ENCODE peak calls at places on chromosomes 3 and 15, in six cellular contexts. One of them, this sample, is unnamed.

GRCh38 chr3:42819351-42819965 is 10.2 kb downstream of the ACKR2 start:
- DNase-seq in epithelial cell of proximal tubule: no peak
- DNase-seq in colonic mucosa: peak
- DNase-seq in BJ: no peak
- DNase-seq in hepatocyte: peak
- DNase-seq in CD8-positive, alpha-beta T cell: no peak
- DNase-seq in this sample: no peak

GRCh38 chr15:58628206-58629057 is 121.1 kb downstream of the ADAM10 start:
- DNase-seq in epithelial cell of proximal tubule: no peak
- DNase-seq in colonic mucosa: no peak
- DNase-seq in BJ: no peak
- DNase-seq in hepatocyte: no peak
- DNase-seq in CD8-positive, alpha-beta T cell: no peak
- DNase-seq in this sample: no peak

GRCh38 chr15:66474140-66474539 is 23.4 kb downstream of the SNAPC5 start:
- DNase-seq in epithelial cell of proximal tubule: no peak
- DNase-seq in colonic mucosa: no peak
- DNase-seq in BJ: no peak
- DNase-seq in hepatocyte: no peak
- DNase-seq in CD8-positive, alpha-beta T cell: no peak
- DNase-seq in this sample: no peak

GRCh38 chr3:122030381-122031122 is 8.5 kb upstream of the ILDR1 start:
- DNase-seq in epithelial cell of proximal tubule: no peak
- DNase-seq in colonic mucosa: no peak
- DNase-seq in BJ: peak
- DNase-seq in hepatocyte: no peak
- DNase-seq in CD8-positive, alpha-beta T cell: no peak
- DNase-seq in this sample: no peak

GRCh38 chr3:155778441-155778840 is 27.6 kb downstream of the C3orf33 start:
- DNase-seq in epithelial cell of proximal tubule: no peak
- DNase-seq in colonic mucosa: no peak
- DNase-seq in BJ: no peak
- DNase-seq in hepatocyte: no peak
- DNase-seq in CD8-positive, alpha-beta T cell: no peak
- DNase-seq in this sample: no peak

GRCh38 chr15:38672814-38673292 is 108.2 kb upstream of the RASGRP1 start:
- DNase-seq in epithelial cell of proximal tubule: no peak
- DNase-seq in colonic mucosa: no peak
- DNase-seq in BJ: no peak
- DNase-seq in hepatocyte: no peak
- DNase-seq in CD8-positive, alpha-beta T cell: peak
- DNase-seq in this sample: no peak

GRCh38 chr15:41969851-41970431 is 2.4 kb downstream of the EHD4 start:
- DNase-seq in epithelial cell of proximal tubule: no peak
- DNase-seq in colonic mucosa: no peak
- DNase-seq in BJ: no peak
- DNase-seq in hepatocyte: no peak
- DNase-seq in CD8-positive, alpha-beta T cell: peak
- DNase-seq in this sample: no peak

GRCh38 chr3:117483839-117484238 is 774.3 kb downstream of the TUSC7 start:
- DNase-seq in epithelial cell of proximal tubule: no peak
- DNase-seq in colonic mucosa: no peak
- DNase-seq in BJ: no peak
- DNase-seq in hepatocyte: no peak
- DNase-seq in CD8-positive, alpha-beta T cell: no peak
- DNase-seq in this sample: no peak

GRCh38 chr15:55784284-55784683 is 41.3 kb upstream of the PRTG start:
- DNase-seq in epithelial cell of proximal tubule: no peak
- DNase-seq in colonic mucosa: no peak
- DNase-seq in BJ: no peak
- DNase-seq in hepatocyte: no peak
- DNase-seq in CD8-positive, alpha-beta T cell: no peak
- DNase-seq in this sample: no peak

GRCh38 chr3:62677926-62678325 is 197.3 kb downstream of the CADPS start:
- DNase-seq in epithelial cell of proximal tubule: no peak
- DNase-seq in colonic mucosa: no peak
- DNase-seq in BJ: no peak
- DNase-seq in hepatocyte: no peak
- DNase-seq in CD8-positive, alpha-beta T cell: no peak
- DNase-seq in this sample: no peak

GRCh38 chr15:43769584-43770228 is 7.1 kb downstream of the ELL3 start:
- DNase-seq in epithelial cell of proximal tubule: no peak
- DNase-seq in colonic mucosa: peak
- DNase-seq in BJ: peak
- DNase-seq in hepatocyte: peak
- DNase-seq in CD8-positive, alpha-beta T cell: peak
- DNase-seq in this sample: no peak

GRCh38 chr3:8324727-8325126 is 176.9 kb upstream of the LMCD1 start:
- DNase-seq in epithelial cell of proximal tubule: no peak
- DNase-seq in colonic mucosa: no peak
- DNase-seq in BJ: no peak
- DNase-seq in hepatocyte: peak
- DNase-seq in CD8-positive, alpha-beta T cell: peak
- DNase-seq in this sample: no peak

GRCh38 chr15:66884661-66885237 is 180.7 kb upstream of the SMAD3 start:
- DNase-seq in epithelial cell of proximal tubule: no peak
- DNase-seq in colonic mucosa: peak
- DNase-seq in BJ: no peak
- DNase-seq in hepatocyte: no peak
- DNase-seq in CD8-positive, alpha-beta T cell: no peak
- DNase-seq in this sample: no peak

GRCh38 chr15:57675481-57676181 is 30.9 kb upstream of the POLR2M start:
- DNase-seq in epithelial cell of proximal tubule: no peak
- DNase-seq in colonic mucosa: no peak
- DNase-seq in BJ: no peak
- DNase-seq in hepatocyte: peak
- DNase-seq in CD8-positive, alpha-beta T cell: no peak
- DNase-seq in this sample: no peak

GRCh38 chr15:73333001-73333400 is 35.8 kb downstream of the HCN4 start:
- DNase-seq in epithelial cell of proximal tubule: no peak
- DNase-seq in colonic mucosa: no peak
- DNase-seq in BJ: no peak
- DNase-seq in hepatocyte: no peak
- DNase-seq in CD8-positive, alpha-beta T cell: no peak
- DNase-seq in this sample: no peak

GRCh38 chr3:197730200-197730599 is 6.5 kb downstream of the RUBCN start:
- DNase-seq in epithelial cell of proximal tubule: no peak
- DNase-seq in colonic mucosa: no peak
- DNase-seq in BJ: peak
- DNase-seq in hepatocyte: no peak
- DNase-seq in CD8-positive, alpha-beta T cell: no peak
- DNase-seq in this sample: no peak

GRCh38 chr3:45741742-45742141 is 52.5 kb downstream of the SACM1L start:
- DNase-seq in epithelial cell of proximal tubule: no peak
- DNase-seq in colonic mucosa: no peak
- DNase-seq in BJ: no peak
- DNase-seq in hepatocyte: no peak
- DNase-seq in CD8-positive, alpha-beta T cell: no peak
- DNase-seq in this sample: no peak

GRCh38 chr3:88141458-88142083 is 8.2 kb upstream of the C3orf38 start:
- DNase-seq in epithelial cell of proximal tubule: no peak
- DNase-seq in colonic mucosa: no peak
- DNase-seq in BJ: peak
- DNase-seq in hepatocyte: no peak
- DNase-seq in CD8-positive, alpha-beta T cell: no peak
- DNase-seq in this sample: no peak

GRCh38 chr15:95326689-95327525 is 1003.6 kb upstream of the NR2F2 start:
- DNase-seq in epithelial cell of proximal tubule: no peak
- DNase-seq in colonic mucosa: no peak
- DNase-seq in BJ: no peak
- DNase-seq in hepatocyte: peak
- DNase-seq in CD8-positive, alpha-beta T cell: no peak
- DNase-seq in this sample: no peak

GRCh38 chr3:58131101-58131500 is 79.7 kb downstream of the DNASE1L3 start:
- DNase-seq in epithelial cell of proximal tubule: no peak
- DNase-seq in colonic mucosa: no peak
- DNase-seq in BJ: no peak
- DNase-seq in hepatocyte: no peak
- DNase-seq in CD8-positive, alpha-beta T cell: no peak
- DNase-seq in this sample: no peak

GRCh38 chr3:62918752-62919151 is 43.5 kb upstream of the CADPS start:
- DNase-seq in epithelial cell of proximal tubule: no peak
- DNase-seq in colonic mucosa: no peak
- DNase-seq in BJ: no peak
- DNase-seq in hepatocyte: peak
- DNase-seq in CD8-positive, alpha-beta T cell: no peak
- DNase-seq in this sample: no peak

GRCh38 chr3:123202451-123202850 is 708 bp downstream of the SEC22A start:
- DNase-seq in epithelial cell of proximal tubule: no peak
- DNase-seq in colonic mucosa: no peak
- DNase-seq in BJ: no peak
- DNase-seq in hepatocyte: peak
- DNase-seq in CD8-positive, alpha-beta T cell: no peak
- DNase-seq in this sample: no peak

GRCh38 chr3:7779331-7779730 is 722.3 kb upstream of the LMCD1 start:
- DNase-seq in epithelial cell of proximal tubule: no peak
- DNase-seq in colonic mucosa: no peak
- DNase-seq in BJ: no peak
- DNase-seq in hepatocyte: no peak
- DNase-seq in CD8-positive, alpha-beta T cell: no peak
- DNase-seq in this sample: no peak

GRCh38 chr3:194354315-194354714 is 3.2 kb upstream of the CPN2 start:
- DNase-seq in epithelial cell of proximal tubule: no peak
- DNase-seq in colonic mucosa: no peak
- DNase-seq in BJ: no peak
- DNase-seq in hepatocyte: no peak
- DNase-seq in CD8-positive, alpha-beta T cell: no peak
- DNase-seq in this sample: no peak

GRCh38 chr3:197080344-197080743 is 50.7 kb upstream of the MELTF start:
- DNase-seq in epithelial cell of proximal tubule: no peak
- DNase-seq in colonic mucosa: no peak
- DNase-seq in BJ: no peak
- DNase-seq in hepatocyte: no peak
- DNase-seq in CD8-positive, alpha-beta T cell: no peak
- DNase-seq in this sample: no peak

GRCh38 chr3:151960956-151961580 is 87.6 kb downstream of the SUCNR1 start:
- DNase-seq in epithelial cell of proximal tubule: no peak
- DNase-seq in colonic mucosa: no peak
- DNase-seq in BJ: peak
- DNase-seq in hepatocyte: peak
- DNase-seq in CD8-positive, alpha-beta T cell: no peak
- DNase-seq in this sample: no peak

GRCh38 chr3:153162513-153163348 is 705 bp downstream of the RAP2B start:
- DNase-seq in epithelial cell of proximal tubule: no peak
- DNase-seq in colonic mucosa: peak
- DNase-seq in BJ: no peak
- DNase-seq in hepatocyte: peak
- DNase-seq in CD8-positive, alpha-beta T cell: peak
- DNase-seq in this sample: peak

GRCh38 chr15:92610101-92610520 is 45.5 kb downstream of the FAM174B start:
- DNase-seq in epithelial cell of proximal tubule: no peak
- DNase-seq in colonic mucosa: no peak
- DNase-seq in BJ: no peak
- DNase-seq in hepatocyte: no peak
- DNase-seq in CD8-positive, alpha-beta T cell: no peak
- DNase-seq in this sample: no peak

GRCh38 chr15:92611150-92611549 is 44.4 kb downstream of the FAM174B start:
- DNase-seq in epithelial cell of proximal tubule: no peak
- DNase-seq in colonic mucosa: no peak
- DNase-seq in BJ: no peak
- DNase-seq in hepatocyte: no peak
- DNase-seq in CD8-positive, alpha-beta T cell: no peak
- DNase-seq in this sample: no peak

GRCh38 chr15:92613841-92614240 is 41.7 kb downstream of the FAM174B start:
- DNase-seq in epithelial cell of proximal tubule: no peak
- DNase-seq in colonic mucosa: no peak
- DNase-seq in BJ: no peak
- DNase-seq in hepatocyte: no peak
- DNase-seq in CD8-positive, alpha-beta T cell: no peak
- DNase-seq in this sample: no peak

GRCh38 chr15:92612891-92613290 is 42.7 kb downstream of the FAM174B start:
- DNase-seq in epithelial cell of proximal tubule: no peak
- DNase-seq in colonic mucosa: no peak
- DNase-seq in BJ: no peak
- DNase-seq in hepatocyte: no peak
- DNase-seq in CD8-positive, alpha-beta T cell: no peak
- DNase-seq in this sample: no peak

DNA sequence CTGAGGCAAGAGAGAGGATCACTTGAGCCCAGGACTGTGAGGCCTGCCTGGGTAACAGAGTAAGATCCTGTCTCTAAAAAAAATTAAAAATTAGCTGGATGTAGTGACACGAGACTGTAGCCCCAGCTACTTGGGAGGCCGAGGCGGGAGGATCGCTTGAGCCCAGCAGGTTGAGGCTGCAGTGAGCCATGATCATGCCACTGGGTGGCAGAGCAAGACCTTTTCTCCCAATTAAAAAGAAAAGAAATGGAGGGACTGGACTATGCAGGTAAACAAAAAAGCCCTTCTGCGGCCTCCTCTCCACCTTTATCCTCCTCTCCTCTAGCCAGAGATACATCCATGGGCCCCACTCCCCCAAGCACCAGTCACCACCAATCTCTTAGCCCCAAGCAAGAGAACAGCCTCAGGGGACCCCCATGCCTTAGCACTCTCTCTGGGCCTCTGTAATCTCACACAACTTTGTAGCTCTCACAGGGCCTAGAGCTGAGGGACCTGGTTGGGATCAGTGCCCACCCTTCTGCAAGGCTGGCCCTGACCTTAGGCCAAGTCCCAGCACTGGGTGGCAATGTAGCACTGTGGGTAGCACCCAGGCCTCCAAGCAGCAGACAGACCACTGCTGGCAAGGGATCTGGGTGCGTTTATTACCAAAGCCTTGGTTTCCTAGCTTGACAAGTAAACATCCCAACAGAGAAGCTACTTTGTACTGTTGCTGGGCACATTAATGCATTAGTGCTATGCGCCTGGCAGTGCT is 43.4 kb downstream of the FAM174B start:
- DNase-seq in epithelial cell of proximal tubule: no peak
- DNase-seq in colonic mucosa: no peak
- DNase-seq in BJ: no peak
- DNase-seq in hepatocyte: no peak
- DNase-seq in CD8-positive, alpha-beta T cell: no peak
- DNase-seq in this sample: no peak
- TF ChIP-seq CTCF in epithelial cell of proximal tubule: no peak
- TF ChIP-seq CTCF in colonic mucosa: no peak
- TF ChIP-seq CTCF in BJ: no peak
- TF ChIP-seq CTCF in hepatocyte: no peak
- TF ChIP-seq CTCF in CD8-positive, alpha-beta T cell: no peak
- TF ChIP-seq CTCF in this sample: no peak

GRCh38 chr3:63968612-63969350 is 54.5 kb downstream of the PSMD6 start:
- DNase-seq in epithelial cell of proximal tubule: no peak
- DNase-seq in colonic mucosa: no peak
- DNase-seq in BJ: no peak
- DNase-seq in hepatocyte: no peak
- DNase-seq in CD8-positive, alpha-beta T cell: no peak
- DNase-seq in this sample: no peak
- H3K4me3 ChIP-seq in epithelial cell of proximal tubule: peak
- H3K4me3 ChIP-seq in colonic mucosa: peak
- H3K4me3 ChIP-seq in BJ: no peak
- H3K4me3 ChIP-seq in hepatocyte: no peak
- H3K4me3 ChIP-seq in CD8-positive, alpha-beta T cell: peak
- H3K4me3 ChIP-seq in this sample: no peak

GRCh38 chr3:64262574-64263114 is 37.4 kb upstream of the PRICKLE2 start:
- DNase-seq in epithelial cell of proximal tubule: no peak
- DNase-seq in colonic mucosa: no peak
- DNase-seq in BJ: no peak
- DNase-seq in hepatocyte: no peak
- DNase-seq in CD8-positive, alpha-beta T cell: no peak
- DNase-seq in this sample: no peak
- TF ChIP-seq CTCF in epithelial cell of proximal tubule: peak
- TF ChIP-seq CTCF in colonic mucosa: no peak
- TF ChIP-seq CTCF in BJ: no peak
- TF ChIP-seq CTCF in hepatocyte: no peak
- TF ChIP-seq CTCF in CD8-positive, alpha-beta T cell: no peak
- TF ChIP-seq CTCF in this sample: no peak

GRCh38 chr3:135134293-135134692 is 339.2 kb downstream of the EPHB1 start:
- DNase-seq in epithelial cell of proximal tubule: no peak
- DNase-seq in colonic mucosa: no peak
- DNase-seq in BJ: no peak
- DNase-seq in hepatocyte: no peak
- DNase-seq in CD8-positive, alpha-beta T cell: no peak
- DNase-seq in this sample: no peak
- H3K4me3 ChIP-seq in epithelial cell of proximal tubule: no peak
- H3K4me3 ChIP-seq in colonic mucosa: no peak
- H3K4me3 ChIP-seq in BJ: no peak
- H3K4me3 ChIP-seq in hepatocyte: no peak
- H3K4me3 ChIP-seq in CD8-positive, alpha-beta T cell: no peak
- H3K4me3 ChIP-seq in this sample: no peak